ENCODE peak calls at places on chromosomes 6 and 20, in ten cellular contexts. One of them, this sample, is unnamed.

GRCh38 chr6:52503853-52504777 is 72.7 kb downstream of the TRAM2 start:
- DNase-seq in AG09309: no peak
- DNase-seq in NCI-H1417: peak
- DNase-seq in fibroblast of the aortic adventitia: peak
- DNase-seq in mucosa of gallbladder: peak
- DNase-seq in Calu3: peak
- DNase-seq in stimulated activated CD8-positive, alpha-beta memory T cell treated with anti-CD3 and anti-CD28 coated beads, Interleukin-15, amount 100 ng/mL, for 24 hours: no peak
- DNase-seq in fibroblast of the conjunctiva: peak
- DNase-seq in brain microvascular endothelial cell: peak
- DNase-seq in ecto neural progenitor cell: no peak
- DNase-seq in this sample: no peak

GRCh38 chr20:57662313-57663240 is 42.4 kb upstream of the ZBP1 start:
- DNase-seq in Calu3: no peak
- DNase-seq in brain microvascular endothelial cell: no peak
- DNase-seq in AG09309: no peak
- DNase-seq in mucosa of gallbladder: no peak
- DNase-seq in ecto neural progenitor cell: no peak
- DNase-seq in NCI-H1417: no peak
- DNase-seq in fibroblast of the conjunctiva: no peak
- DNase-seq in stimulated activated CD8-positive, alpha-beta memory T cell treated with anti-CD3 and anti-CD28 coated beads, Interleukin-15, amount 100 ng/mL, for 24 hours: no peak
- DNase-seq in fibroblast of the aortic adventitia: no peak
- DNase-seq in this sample: no peak

GRCh38 chr6:15978426-15978825 is 150.5 kb upstream of the MYLIP start:
- DNase-seq in fibroblast of the aortic adventitia: no peak
- DNase-seq in stimulated activated CD8-positive, alpha-beta memory T cell treated with anti-CD3 and anti-CD28 coated beads, Interleukin-15, amount 100 ng/mL, for 24 hours: no peak
- DNase-seq in fibroblast of the conjunctiva: no peak
- DNase-seq in AG09309: no peak
- DNase-seq in Calu3: no peak
- DNase-seq in NCI-H1417: no peak
- DNase-seq in ecto neural progenitor cell: no peak
- DNase-seq in mucosa of gallbladder: no peak
- DNase-seq in brain microvascular endothelial cell: no peak
- DNase-seq in this sample: no peak

GRCh38 chr6:87660226-87660886 is 41.7 kb downstream of the AKIRIN2 start:
- DNase-seq in Calu3: no peak
- DNase-seq in ecto neural progenitor cell: no peak
- DNase-seq in stimulated activated CD8-positive, alpha-beta memory T cell treated with anti-CD3 and anti-CD28 coated beads, Interleukin-15, amount 100 ng/mL, for 24 hours: no peak
- DNase-seq in fibroblast of the conjunctiva: peak
- DNase-seq in fibroblast of the aortic adventitia: peak
- DNase-seq in NCI-H1417: no peak
- DNase-seq in AG09309: peak
- DNase-seq in brain microvascular endothelial cell: peak
- DNase-seq in mucosa of gallbladder: no peak
- DNase-seq in this sample: no peak

GRCh38 chr6:166194885-166195860 is 27.5 kb upstream of the TBXT start:
- DNase-seq in mucosa of gallbladder: no peak
- DNase-seq in NCI-H1417: no peak
- DNase-seq in AG09309: no peak
- DNase-seq in fibroblast of the conjunctiva: no peak
- DNase-seq in fibroblast of the aortic adventitia: no peak
- DNase-seq in brain microvascular endothelial cell: no peak
- DNase-seq in Calu3: no peak
- DNase-seq in ecto neural progenitor cell: no peak
- DNase-seq in stimulated activated CD8-positive, alpha-beta memory T cell treated with anti-CD3 and anti-CD28 coated beads, Interleukin-15, amount 100 ng/mL, for 24 hours: no peak
- DNase-seq in this sample: no peak

GRCh38 chr6:4451101-4451500 is 315.7 kb upstream of the ECI2 start:
- DNase-seq in fibroblast of the aortic adventitia: no peak
- DNase-seq in Calu3: no peak
- DNase-seq in AG09309: no peak
- DNase-seq in mucosa of gallbladder: no peak
- DNase-seq in ecto neural progenitor cell: no peak
- DNase-seq in brain microvascular endothelial cell: no peak
- DNase-seq in stimulated activated CD8-positive, alpha-beta memory T cell treated with anti-CD3 and anti-CD28 coated beads, Interleukin-15, amount 100 ng/mL, for 24 hours: no peak
- DNase-seq in NCI-H1417: no peak
- DNase-seq in fibroblast of the conjunctiva: no peak
- DNase-seq in this sample: no peak

GRCh38 chr6:28943557-28944411 is 20.0 kb upstream of the TRIM27 start:
- DNase-seq in ecto neural progenitor cell: peak
- DNase-seq in fibroblast of the conjunctiva: peak
- DNase-seq in brain microvascular endothelial cell: peak
- DNase-seq in AG09309: no peak
- DNase-seq in stimulated activated CD8-positive, alpha-beta memory T cell treated with anti-CD3 and anti-CD28 coated beads, Interleukin-15, amount 100 ng/mL, for 24 hours: peak
- DNase-seq in mucosa of gallbladder: peak
- DNase-seq in fibroblast of the aortic adventitia: peak
- DNase-seq in Calu3: peak
- DNase-seq in NCI-H1417: peak
- DNase-seq in this sample: peak

GRCh38 chr20:51643390-51643789 is 100.9 kb upstream of the NFATC2 start:
- DNase-seq in Calu3: no peak
- DNase-seq in mucosa of gallbladder: no peak
- DNase-seq in brain microvascular endothelial cell: no peak
- DNase-seq in fibroblast of the conjunctiva: no peak
- DNase-seq in ecto neural progenitor cell: no peak
- DNase-seq in NCI-H1417: no peak
- DNase-seq in fibroblast of the aortic adventitia: no peak
- DNase-seq in AG09309: no peak
- DNase-seq in stimulated activated CD8-positive, alpha-beta memory T cell treated with anti-CD3 and anti-CD28 coated beads, Interleukin-15, amount 100 ng/mL, for 24 hours: no peak
- DNase-seq in this sample: no peak

GRCh38 chr6:109465772-109466171 is 10.2 kb upstream of the MICAL1 start:
- DNase-seq in fibroblast of the conjunctiva: no peak
- DNase-seq in brain microvascular endothelial cell: no peak
- DNase-seq in fibroblast of the aortic adventitia: no peak
- DNase-seq in AG09309: no peak
- DNase-seq in NCI-H1417: peak
- DNase-seq in Calu3: no peak
- DNase-seq in stimulated activated CD8-positive, alpha-beta memory T cell treated with anti-CD3 and anti-CD28 coated beads, Interleukin-15, amount 100 ng/mL, for 24 hours: no peak
- DNase-seq in ecto neural progenitor cell: no peak
- DNase-seq in mucosa of gallbladder: peak
- DNase-seq in this sample: no peak

GRCh38 chr6:170178561-170179477 is 112.1 kb downstream of the DLL1 start:
- DNase-seq in NCI-H1417: peak
- DNase-seq in mucosa of gallbladder: peak
- DNase-seq in Calu3: peak
- DNase-seq in fibroblast of the conjunctiva: peak
- DNase-seq in brain microvascular endothelial cell: no peak
- DNase-seq in AG09309: peak
- DNase-seq in ecto neural progenitor cell: peak
- DNase-seq in fibroblast of the aortic adventitia: peak
- DNase-seq in stimulated activated CD8-positive, alpha-beta memory T cell treated with anti-CD3 and anti-CD28 coated beads, Interleukin-15, amount 100 ng/mL, for 24 hours: no peak
- DNase-seq in this sample: no peak

GRCh38 chr6:144896876-144897275 is 611.7 kb downstream of the UTRN start:
- DNase-seq in fibroblast of the conjunctiva: no peak
- DNase-seq in NCI-H1417: no peak
- DNase-seq in AG09309: no peak
- DNase-seq in stimulated activated CD8-positive, alpha-beta memory T cell treated with anti-CD3 and anti-CD28 coated beads, Interleukin-15, amount 100 ng/mL, for 24 hours: no peak
- DNase-seq in fibroblast of the aortic adventitia: no peak
- DNase-seq in brain microvascular endothelial cell: no peak
- DNase-seq in ecto neural progenitor cell: no peak
- DNase-seq in Calu3: no peak
- DNase-seq in mucosa of gallbladder: no peak
- DNase-seq in this sample: no peak

GRCh38 chr6:51814418-51814817 is 273.0 kb downstream of the PKHD1 start:
- DNase-seq in mucosa of gallbladder: no peak
- DNase-seq in stimulated activated CD8-positive, alpha-beta memory T cell treated with anti-CD3 and anti-CD28 coated beads, Interleukin-15, amount 100 ng/mL, for 24 hours: no peak
- DNase-seq in Calu3: no peak
- DNase-seq in fibroblast of the conjunctiva: no peak
- DNase-seq in fibroblast of the aortic adventitia: no peak
- DNase-seq in brain microvascular endothelial cell: no peak
- DNase-seq in NCI-H1417: peak
- DNase-seq in AG09309: no peak
- DNase-seq in ecto neural progenitor cell: no peak
- DNase-seq in this sample: no peak

GRCh38 chr20:12179692-12180091 is 262.0 kb downstream of the BTBD3 start:
- DNase-seq in Calu3: no peak
- DNase-seq in ecto neural progenitor cell: no peak
- DNase-seq in stimulated activated CD8-positive, alpha-beta memory T cell treated with anti-CD3 and anti-CD28 coated beads, Interleukin-15, amount 100 ng/mL, for 24 hours: no peak
- DNase-seq in mucosa of gallbladder: no peak
- DNase-seq in fibroblast of the conjunctiva: no peak
- DNase-seq in AG09309: no peak
- DNase-seq in brain microvascular endothelial cell: no peak
- DNase-seq in fibroblast of the aortic adventitia: no peak
- DNase-seq in NCI-H1417: peak
- DNase-seq in this sample: no peak

GRCh38 chr6:85483041-85483700 is 33.3 kb downstream of the NT5E start:
- DNase-seq in fibroblast of the conjunctiva: peak
- DNase-seq in brain microvascular endothelial cell: peak
- DNase-seq in fibroblast of the aortic adventitia: peak
- DNase-seq in Calu3: peak
- DNase-seq in ecto neural progenitor cell: peak
- DNase-seq in AG09309: no peak
- DNase-seq in NCI-H1417: peak
- DNase-seq in mucosa of gallbladder: peak
- DNase-seq in stimulated activated CD8-positive, alpha-beta memory T cell treated with anti-CD3 and anti-CD28 coated beads, Interleukin-15, amount 100 ng/mL, for 24 hours: peak
- DNase-seq in this sample: peak

GRCh38 chr6:44806656-44807055 is 419.1 kb downstream of the CDC5L start:
- DNase-seq in stimulated activated CD8-positive, alpha-beta memory T cell treated with anti-CD3 and anti-CD28 coated beads, Interleukin-15, amount 100 ng/mL, for 24 hours: no peak
- DNase-seq in fibroblast of the aortic adventitia: no peak
- DNase-seq in fibroblast of the conjunctiva: no peak
- DNase-seq in ecto neural progenitor cell: no peak
- DNase-seq in brain microvascular endothelial cell: no peak
- DNase-seq in NCI-H1417: no peak
- DNase-seq in mucosa of gallbladder: no peak
- DNase-seq in Calu3: no peak
- DNase-seq in AG09309: no peak
- DNase-seq in this sample: no peak

GRCh38 chr6:148501178-148501590 is 158.5 kb downstream of the SASH1 start:
- DNase-seq in NCI-H1417: no peak
- DNase-seq in mucosa of gallbladder: no peak
- DNase-seq in fibroblast of the conjunctiva: peak
- DNase-seq in ecto neural progenitor cell: no peak
- DNase-seq in stimulated activated CD8-positive, alpha-beta memory T cell treated with anti-CD3 and anti-CD28 coated beads, Interleukin-15, amount 100 ng/mL, for 24 hours: no peak
- DNase-seq in fibroblast of the aortic adventitia: peak
- DNase-seq in AG09309: peak
- DNase-seq in Calu3: no peak
- DNase-seq in brain microvascular endothelial cell: peak
- DNase-seq in this sample: no peak

GRCh38 chr20:62367136-62367482 is at the start of gene LAMA5:
- DNase-seq in NCI-H1417: peak
- DNase-seq in ecto neural progenitor cell: peak
- DNase-seq in brain microvascular endothelial cell: no peak
- DNase-seq in AG09309: no peak
- DNase-seq in mucosa of gallbladder: no peak
- DNase-seq in fibroblast of the conjunctiva: no peak
- DNase-seq in Calu3: peak
- DNase-seq in fibroblast of the aortic adventitia: no peak
- DNase-seq in stimulated activated CD8-positive, alpha-beta memory T cell treated with anti-CD3 and anti-CD28 coated beads, Interleukin-15, amount 100 ng/mL, for 24 hours: no peak
- DNase-seq in this sample: no peak

GRCh38 chr6:55902796-55903195 is 27.4 kb upstream of the BMP5 start:
- DNase-seq in stimulated activated CD8-positive, alpha-beta memory T cell treated with anti-CD3 and anti-CD28 coated beads, Interleukin-15, amount 100 ng/mL, for 24 hours: no peak
- DNase-seq in mucosa of gallbladder: no peak
- DNase-seq in fibroblast of the aortic adventitia: peak
- DNase-seq in Calu3: no peak
- DNase-seq in fibroblast of the conjunctiva: no peak
- DNase-seq in brain microvascular endothelial cell: no peak
- DNase-seq in AG09309: no peak
- DNase-seq in NCI-H1417: no peak
- DNase-seq in ecto neural progenitor cell: no peak
- DNase-seq in this sample: no peak

GRCh38 chr20:52820641-52821292 is 151.4 kb upstream of the TSHZ2 start:
- DNase-seq in fibroblast of the conjunctiva: no peak
- DNase-seq in NCI-H1417: no peak
- DNase-seq in mucosa of gallbladder: no peak
- DNase-seq in ecto neural progenitor cell: no peak
- DNase-seq in AG09309: no peak
- DNase-seq in brain microvascular endothelial cell: no peak
- DNase-seq in Calu3: no peak
- DNase-seq in stimulated activated CD8-positive, alpha-beta memory T cell treated with anti-CD3 and anti-CD28 coated beads, Interleukin-15, amount 100 ng/mL, for 24 hours: no peak
- DNase-seq in fibroblast of the aortic adventitia: no peak
- DNase-seq in this sample: no peak

GRCh38 chr6:46325561-46326525 is 155.1 kb upstream of the ENPP5 start:
- DNase-seq in AG09309: peak
- DNase-seq in NCI-H1417: peak
- DNase-seq in Calu3: no peak
- DNase-seq in fibroblast of the conjunctiva: peak
- DNase-seq in brain microvascular endothelial cell: peak
- DNase-seq in fibroblast of the aortic adventitia: peak
- DNase-seq in ecto neural progenitor cell: no peak
- DNase-seq in mucosa of gallbladder: no peak
- DNase-seq in stimulated activated CD8-positive, alpha-beta memory T cell treated with anti-CD3 and anti-CD28 coated beads, Interleukin-15, amount 100 ng/mL, for 24 hours: no peak
- DNase-seq in this sample: peak

GRCh38 chr6:32393660-32394420 is 13.1 kb downstream of the BTNL2 start:
- DNase-seq in fibroblast of the aortic adventitia: peak
- DNase-seq in mucosa of gallbladder: no peak
- DNase-seq in ecto neural progenitor cell: no peak
- DNase-seq in NCI-H1417: no peak
- DNase-seq in Calu3: no peak
- DNase-seq in AG09309: no peak
- DNase-seq in brain microvascular endothelial cell: peak
- DNase-seq in fibroblast of the conjunctiva: peak
- DNase-seq in stimulated activated CD8-positive, alpha-beta memory T cell treated with anti-CD3 and anti-CD28 coated beads, Interleukin-15, amount 100 ng/mL, for 24 hours: no peak
- DNase-seq in this sample: no peak

GRCh38 chr6:150631283-150631981 is 31.7 kb downstream of the PLEKHG1 start:
- DNase-seq in fibroblast of the conjunctiva: no peak
- DNase-seq in mucosa of gallbladder: no peak
- DNase-seq in fibroblast of the aortic adventitia: no peak
- DNase-seq in ecto neural progenitor cell: no peak
- DNase-seq in NCI-H1417: no peak
- DNase-seq in Calu3: no peak
- DNase-seq in AG09309: no peak
- DNase-seq in brain microvascular endothelial cell: no peak
- DNase-seq in stimulated activated CD8-positive, alpha-beta memory T cell treated with anti-CD3 and anti-CD28 coated beads, Interleukin-15, amount 100 ng/mL, for 24 hours: no peak
- DNase-seq in this sample: no peak

GRCh38 chr20:4929686-4930397 is 71.5 kb downstream of the SLC23A2 start:
- DNase-seq in stimulated activated CD8-positive, alpha-beta memory T cell treated with anti-CD3 and anti-CD28 coated beads, Interleukin-15, amount 100 ng/mL, for 24 hours: no peak
- DNase-seq in mucosa of gallbladder: no peak
- DNase-seq in brain microvascular endothelial cell: peak
- DNase-seq in fibroblast of the conjunctiva: no peak
- DNase-seq in Calu3: no peak
- DNase-seq in NCI-H1417: no peak
- DNase-seq in AG09309: no peak
- DNase-seq in ecto neural progenitor cell: no peak
- DNase-seq in fibroblast of the aortic adventitia: peak
- DNase-seq in this sample: no peak